ENCODE peak calls at places on chromosomes 13 and 19, in ten cellular contexts. T, U, B, E, A, D, W, L, O and M are unnamed samples.
A peak's percentile ranks its signal among the peaks of the same experiment; 100 is the strongest.

GRCh38 chr13:72504026-72504925 is 223.2 kb downstream of the MZT1 start:
- DNase-seq in T (no peak), U (no peak), B (no peak), E (no peak), A (no peak), D (no peak), W (no peak), L (no peak), O (no peak), M (peak; percentile 43)

GRCh38 chr19:42131149-42132029 is 857 bp downstream of the POU2F2 start:
- DNase-seq in T (no peak), U (no peak), B (no peak), E (no peak), A (no peak), D (no peak), W (no peak), L (no peak), O (no peak), M (no peak)

GRCh38 chr13:51542358-51542972 is 41.8 kb upstream of the WDFY2 start:
- DNase-seq in T (no peak), U (no peak), B (no peak), E (no peak), A (no peak), D (no peak), W (no peak), L (no peak), O (no peak), M (peak; percentile 49)

GRCh38 chr19:973726-974563 is 10.2 kb upstream of the WDR18 start:
- DNase-seq in T (no peak), U (no peak), B (no peak), E (no peak), A (no peak), D (no peak), W (no peak), L (no peak), O (no peak), M (no peak)

GRCh38 chr13:37375071-37375470 is 223.5 kb downstream of the POSTN start:
- DNase-seq in T (no peak), U (no peak), B (no peak), E (no peak), A (no peak), D (no peak), W (no peak), L (no peak), O (no peak), M (no peak)

GRCh38 chr19:45249261-45250033 is 1.6 kb upstream of the MARK4 start:
- DNase-seq in T (no peak), U (no peak), B (no peak), E (no peak), A (no peak), D (no peak), W (no peak), L (no peak), O (no peak), M (no peak)

GRCh38 chr13:101955764-101956163 is 446.1 kb downstream of the FGF14 start:
- DNase-seq in T (no peak), U (peak; percentile 38), B (no peak), E (no peak), A (no peak), D (no peak), W (no peak), L (no peak), O (no peak), M (no peak)

GRCh38 chr19:43662487-43662886 is 7.5 kb downstream of the PLAUR start:
- DNase-seq in T (no peak), U (no peak), B (no peak), E (no peak), A (no peak), D (no peak), W (no peak), L (no peak), O (no peak), M (no peak)

DNA sequence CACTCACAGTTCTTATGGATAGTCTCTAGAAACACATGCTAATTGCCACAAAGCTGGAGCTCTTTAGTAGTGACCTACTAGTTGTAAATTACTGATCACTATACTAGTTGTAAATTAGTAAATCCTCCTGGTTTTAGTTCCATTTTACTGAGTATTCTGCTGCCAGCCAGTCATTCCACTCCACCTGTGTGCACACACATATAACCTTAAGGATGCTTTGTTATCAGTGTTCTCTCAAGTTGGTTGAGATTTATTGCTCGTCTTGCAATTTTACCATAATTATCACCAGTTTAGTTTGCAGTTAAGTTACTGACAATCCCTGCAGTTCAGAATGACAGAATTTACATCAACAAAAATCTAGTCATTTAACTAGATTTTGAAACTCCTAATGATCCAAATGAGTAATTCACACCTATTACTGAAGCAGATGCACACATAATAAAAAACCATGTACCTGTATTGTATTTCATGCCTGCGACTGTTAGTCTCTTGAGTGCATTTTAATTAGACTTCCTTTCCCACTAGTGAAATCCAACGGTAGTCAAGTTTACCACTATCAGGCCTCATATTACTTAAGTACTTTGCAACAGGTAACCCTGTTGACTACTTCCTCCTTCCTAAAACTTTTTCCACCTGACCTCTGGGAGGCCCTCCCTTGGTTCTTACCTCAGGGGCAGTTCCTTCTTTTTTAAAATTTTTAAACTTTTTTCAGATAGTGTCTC is 7.6 kb downstream of the TPT1 start:
- DNase-seq in T (no peak), U (no peak), B (no peak), E (no peak), A (no peak), D (no peak), W (no peak), L (no peak), O (no peak), M (no peak)
- H3K4me1 ChIP-seq in T (peaks cover 99% of the 10 kb centered on the region), U (no peaks in the 10 kb centered on the region), B (peaks cover 88% of the 10 kb centered on the region), E (peaks cover 98% of the 10 kb centered on the region), A (peaks cover 88% of the 10 kb centered on the region), D (peaks cover 76% of the 10 kb centered on the region), W (peaks cover 85% of the 10 kb centered on the region), L (peaks cover 74% of the 10 kb centered on the region), O (peaks cover 89% of the 10 kb centered on the region), M (peaks cover 22% of the 10 kb centered on the region)

DNA sequence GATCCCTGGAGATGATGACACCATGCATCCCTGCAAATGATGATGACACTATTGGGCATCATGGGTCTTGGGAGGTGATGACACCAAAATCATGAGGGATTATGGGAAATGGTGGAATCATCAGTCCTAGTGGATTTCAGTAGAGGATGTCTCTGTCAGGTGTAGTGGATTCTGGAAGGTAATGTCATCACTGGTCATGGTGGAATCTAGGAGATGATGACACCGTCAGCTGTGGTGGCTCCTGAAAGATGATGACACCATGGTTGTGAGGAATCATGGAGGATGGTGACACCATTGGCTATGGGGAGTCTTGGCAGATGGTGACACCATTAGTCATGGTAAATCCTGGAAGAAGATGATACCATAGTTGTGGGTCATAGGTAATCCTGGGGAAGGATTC is 11.9 kb downstream of the SHISA7 start:
- DNase-seq in T (no peak), U (no peak), B (no peak), E (no peak), A (no peak), D (no peak), W (no peak), L (no peak), O (no peak), M (no peak)
- H3K27me3 ChIP-seq in T (peaks cover 85% of the 10 kb centered on the region), U (peaks cover 46% of the 10 kb centered on the region), B (peaks cover 57% of the 10 kb centered on the region), E (peaks cover 6% of the 10 kb centered on the region), A (no peaks in the 10 kb centered on the region), D (peaks cover 9% of the 10 kb centered on the region), W (peaks cover 32% of the 10 kb centered on the region), L (peaks cover 61% of the 10 kb centered on the region), O (peaks cover 3% of the 10 kb centered on the region), M (no peaks in the 10 kb centered on the region)

GRCh38 chr19:52451241-52451640 is 2.1 kb upstream of the ZNF578 start:
- DNase-seq in T (no peak), U (no peak), B (no peak), E (no peak), A (no peak), D (no peak), W (no peak), L (no peak), O (no peak), M (no peak)

GRCh38 chr19:52453324-52454094 is at the start of gene ZNF578:
- DNase-seq in T (peak; percentile 84), U (no peak), B (peak; percentile 78), E (peak; percentile 71), A (no peak), D (peak; percentile 74), W (peak; percentile 80), L (peak; percentile 46), O (peak; percentile 48), M (peak; percentile 90)
- H3K4me1 ChIP-seq in T (peaks cover 17% of the 10 kb centered on the region), U (no peaks in the 10 kb centered on the region), B (no peaks in the 10 kb centered on the region), E (peaks cover 9% of the 10 kb centered on the region), A (no peaks in the 10 kb centered on the region), D (no peaks in the 10 kb centered on the region), W (no peaks in the 10 kb centered on the region), L (peaks cover 6% of the 10 kb centered on the region), O (no peaks in the 10 kb centered on the region), M (no peaks in the 10 kb centered on the region)

GRCh38 chr13:30337061-30337601 is 29.8 kb upstream of the KATNAL1 start:
- DNase-seq in T (no peak), U (no peak), B (no peak), E (no peak), A (no peak), D (no peak), W (no peak), L (no peak), O (no peak), M (no peak)
- H3K27me3 ChIP-seq in T (no peaks in the 10 kb centered on the region), U (no peaks in the 10 kb centered on the region), B (no peaks in the 10 kb centered on the region), E (no peaks in the 10 kb centered on the region), A (no peaks in the 10 kb centered on the region), D (no peaks in the 10 kb centered on the region), W (no peaks in the 10 kb centered on the region), L (no peaks in the 10 kb centered on the region), O (peaks cover 2% of the 10 kb centered on the region), M (no peaks in the 10 kb centered on the region)

DNA sequence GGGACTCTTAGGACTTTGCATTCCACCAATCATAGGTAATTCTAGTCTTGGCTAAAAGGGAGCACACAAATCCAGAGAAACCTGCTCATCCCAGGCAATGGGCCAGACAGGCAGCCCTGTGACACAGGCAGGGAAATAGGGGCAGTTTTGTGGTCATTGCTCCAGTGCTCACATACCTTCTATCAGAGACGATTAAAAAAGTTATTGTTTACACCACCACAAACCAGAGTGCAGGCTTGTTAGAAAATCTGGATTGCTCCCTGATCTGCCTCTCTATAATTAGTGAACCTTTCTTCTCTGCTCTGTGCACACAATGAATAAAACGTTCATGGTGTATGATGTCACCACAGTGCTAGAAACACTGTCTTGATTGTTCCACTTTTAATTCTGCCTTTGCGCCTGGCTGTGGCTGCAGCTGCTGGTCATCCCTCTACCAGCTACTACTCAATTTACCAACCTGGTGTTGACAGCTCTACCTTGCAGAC is 121.6 kb upstream of the SPATA13 start:
- DNase-seq in T (no peak), U (no peak), B (no peak), E (no peak), A (no peak), D (no peak), W (no peak), L (peak; percentile 16), O (no peak), M (no peak)
- H3K4me1 ChIP-seq in T (peaks cover 12% of the 10 kb centered on the region), U (no peaks in the 10 kb centered on the region), B (peaks cover 9% of the 10 kb centered on the region), E (no peaks in the 10 kb centered on the region), A (no peaks in the 10 kb centered on the region), D (no peaks in the 10 kb centered on the region), W (no peaks in the 10 kb centered on the region), L (peaks cover 21% of the 10 kb centered on the region), O (no peaks in the 10 kb centered on the region), M (peaks cover 19% of the 10 kb centered on the region)

DNA sequence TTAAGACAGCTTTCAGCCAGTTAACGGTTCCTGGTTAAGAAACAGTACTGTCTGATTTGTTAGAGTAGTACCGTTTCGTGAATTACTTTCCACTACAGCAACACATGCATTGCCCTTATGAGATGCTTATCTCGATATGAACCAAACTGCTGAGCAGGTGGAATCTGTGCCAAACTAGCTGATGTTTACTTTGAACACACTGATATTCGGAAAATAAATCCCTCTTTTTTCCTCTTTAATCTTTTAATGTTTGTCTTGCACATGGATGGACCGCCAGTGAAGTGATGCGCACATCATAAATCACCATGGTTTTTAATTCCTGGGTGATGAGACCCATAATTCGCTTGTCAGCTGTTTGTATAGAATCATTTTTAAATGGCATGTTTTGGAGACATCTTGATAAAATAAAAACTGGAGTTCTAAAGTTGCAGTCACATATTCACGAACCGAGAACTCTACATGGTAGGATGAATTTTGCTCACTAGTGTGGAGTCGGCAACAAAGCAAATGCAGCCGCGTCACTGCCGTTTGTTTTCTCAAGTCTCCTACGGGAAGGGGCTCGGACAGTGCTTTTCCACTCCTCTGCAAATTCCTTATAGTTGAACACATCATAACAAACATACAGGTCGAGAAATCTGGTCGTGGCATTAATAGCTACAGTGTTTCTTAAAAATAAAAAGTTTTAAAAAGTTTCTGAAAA is 1.1 kb downstream of the GJA3 start:
- DNase-seq in T (no peak), U (no peak), B (no peak), E (peak; percentile 11), A (no peak), D (no peak), W (no peak), L (no peak), O (peak; percentile 20), M (peak; percentile 38)
- H3K27me3 ChIP-seq in T (peaks cover 97% of the 10 kb centered on the region), U (peaks cover 13% of the 10 kb centered on the region), B (peaks cover 91% of the 10 kb centered on the region), E (peaks cover 11% of the 10 kb centered on the region), A (no peaks in the 10 kb centered on the region), D (no peaks in the 10 kb centered on the region), W (peaks cover 19% of the 10 kb centered on the region), L (peaks cover 88% of the 10 kb centered on the region), O (peaks cover 36% of the 10 kb centered on the region), M (peaks cover 8% of the 10 kb centered on the region)